ENCODE peak calls at places on chromosome 15, in seven cellular contexts. H, D, R, T, O, X and B are unnamed samples.

GRCh38 chr15:27046891-27047290 is 75.9 kb downstream of the GABRG3 start:
- DNase-seq in O (no peak), X (no peak), D (no peak), H (no peak), R (no peak), T (no peak), B (peak)

GRCh38 chr15:88744548-88745020 is 58.7 kb upstream of the ACAN start:
- DNase-seq in X (no peak), R (no peak), O (no peak), T (no peak), H (peak), D (no peak), B (peak)

GRCh38 chr15:60720493-60721231 is 241.7 kb upstream of the ICE2 start:
- DNase-seq in X (no peak), D (peak), T (no peak), H (no peak), R (no peak), O (no peak), B (no peak)

GRCh38 chr15:67117356-67117755 is 52.0 kb downstream of the SMAD3 start:
- DNase-seq in H (no peak), R (peak), X (no peak), O (no peak), T (no peak), D (no peak), B (peak)

GRCh38 chr15:66387176-66388056 is 704 bp downstream of the MAP2K1 start:
- DNase-seq in H (peak), R (peak), X (peak), O (peak), T (peak), D (peak), B (peak)

GRCh38 chr15:72992733-72993321 is 59.4 kb upstream of the NEO1 start:
- DNase-seq in O (no peak), H (no peak), R (no peak), X (no peak), T (no peak), D (no peak), B (peak)

GRCh38 chr15:89358755-89359439 is 24.3 kb upstream of the POLG start:
- DNase-seq in R (peak), H (peak), T (peak), O (peak), D (peak), X (peak), B (peak)

GRCh38 chr15:41817327-41817726 is 10.6 kb upstream of the JMJD7 start:
- DNase-seq in D (no peak), T (no peak), R (no peak), X (no peak), O (no peak), H (no peak), B (no peak)

GRCh38 chr15:48332642-48333034 is 1.4 kb downstream of the DUT start:
- DNase-seq in X (no peak), T (no peak), R (no peak), O (no peak), H (no peak), D (no peak), B (no peak)
- H3K4me3 ChIP-seq in X (peak), T (peak), R (peak), O (no peak), H (peak), D (peak), B (peak)

GRCh38 chr15:94351121-94351520 is 119.8 kb downstream of the MCTP2 start:
- DNase-seq in O (no peak), T (no peak), H (no peak), R (no peak), X (no peak), D (no peak), B (no peak)

GRCh38 chr15:94348084-94348483 is 116.7 kb downstream of the MCTP2 start:
- DNase-seq in O (no peak), X (no peak), T (no peak), D (no peak), R (no peak), H (no peak), B (no peak)

GRCh38 chr15:94346272-94346671 is 114.9 kb downstream of the MCTP2 start:
- DNase-seq in D (no peak), X (no peak), R (no peak), H (no peak), O (no peak), T (no peak), B (peak)
- TF ChIP-seq CTCF in D (no peak), X (no peak), R (peak), H (no peak), O (no peak), T (peak), B (no peak)

DNA sequence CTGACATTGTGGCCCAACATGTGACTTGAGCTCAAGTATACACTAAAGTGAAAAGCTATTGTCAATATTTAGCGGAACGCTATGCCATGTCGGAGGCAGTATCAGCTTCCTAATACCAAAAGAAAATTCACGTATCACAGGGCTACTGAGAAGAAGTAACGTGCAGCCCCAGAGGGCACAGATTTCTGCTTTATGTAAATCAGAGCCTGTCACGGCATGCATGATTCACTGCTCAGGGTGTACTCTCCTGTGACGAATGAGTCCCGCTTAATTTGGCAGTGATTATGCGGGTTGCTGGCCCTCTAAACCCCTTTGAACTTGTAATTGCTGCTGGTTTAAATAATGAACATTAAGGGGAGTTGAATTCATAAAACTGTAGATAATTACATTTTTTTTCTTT is 85.3 kb downstream of the MEIS2 start:
- DNase-seq in T (no peak), D (no peak), O (no peak), X (no peak), H (no peak), R (no peak), B (peak)
- H3K4me3 ChIP-seq in T (no peak), D (no peak), O (no peak), X (no peak), H (no peak), R (no peak), B (no peak)

DNA sequence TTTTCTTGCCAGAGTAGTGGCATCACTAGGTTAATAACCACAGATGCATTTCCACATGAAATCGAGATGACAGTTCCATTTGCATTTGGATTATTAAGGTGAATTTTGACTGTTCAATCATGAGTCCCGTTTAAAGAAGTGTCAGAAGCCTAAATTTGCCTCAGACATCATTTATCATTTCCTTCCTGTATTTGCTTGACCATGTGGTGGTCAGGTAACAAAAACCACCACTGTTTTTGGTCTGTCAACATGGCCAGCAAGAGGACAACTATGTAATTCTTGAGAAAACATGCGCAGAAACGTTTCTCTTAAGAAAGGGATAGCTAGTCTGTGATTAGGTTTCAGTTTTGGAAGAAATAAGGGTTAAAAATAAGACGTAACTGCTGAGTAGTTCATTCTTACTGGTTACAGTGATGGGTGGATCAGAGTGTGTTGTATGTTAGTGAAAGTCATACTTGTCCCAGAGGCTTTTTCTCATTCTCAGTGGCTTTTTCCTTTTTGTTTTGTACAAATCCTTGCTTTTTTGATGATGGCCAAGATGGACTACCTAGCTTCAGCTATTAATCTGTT is 204.5 kb downstream of the AKAP13 start:
- DNase-seq in T (no peak), H (no peak), O (no peak), R (no peak), X (no peak), D (no peak), B (no peak)
- TF ChIP-seq CTCF in T (no peak), H (no peak), O (no peak), R (no peak), X (no peak), D (no peak), B (no peak)

DNA sequence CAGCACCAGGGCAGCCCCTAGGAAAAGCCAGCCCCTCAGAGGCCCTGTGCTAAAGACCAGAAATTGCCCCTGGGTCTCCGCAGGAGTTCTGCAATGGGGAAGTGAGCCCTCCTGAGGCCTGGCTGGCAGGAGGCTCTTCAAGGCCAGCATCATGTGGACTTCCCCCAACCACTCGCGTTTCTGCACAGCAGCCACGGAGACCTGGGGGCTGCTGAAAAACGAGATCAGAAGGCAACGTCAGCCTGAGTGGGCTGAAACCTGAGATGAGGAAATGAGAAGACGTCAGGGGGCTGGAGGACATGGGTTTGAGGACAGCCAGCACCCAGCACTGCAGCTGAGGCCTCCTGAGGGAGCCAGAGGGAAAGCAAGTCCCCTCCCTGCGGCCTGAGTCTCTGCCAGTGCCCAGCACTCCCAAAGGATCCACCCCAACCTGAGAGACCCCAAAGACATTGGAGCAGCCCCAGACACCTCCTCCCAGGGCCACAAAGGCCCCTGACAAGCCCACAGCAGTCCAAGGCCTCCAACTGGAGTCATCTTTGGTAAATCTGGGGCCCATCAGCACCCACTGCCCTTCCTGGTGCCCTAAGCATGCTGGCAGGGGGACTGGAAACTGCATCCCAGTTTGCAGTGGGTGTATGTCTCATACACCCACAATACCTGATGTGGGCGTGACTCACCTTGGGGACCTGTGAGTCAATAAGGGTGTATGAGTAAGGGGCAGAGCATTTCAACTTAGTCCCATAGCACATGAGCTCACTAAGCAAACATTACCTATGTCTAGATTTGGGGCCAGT is 29.2 kb upstream of the CYP11A1 start:
- DNase-seq in H (no peak), R (no peak), T (peak), X (no peak), O (no peak), D (no peak), B (peak)
- H3K4me3 ChIP-seq in H (no peak), R (no peak), T (no peak), X (no peak), O (no peak), D (no peak), B (no peak)

DNA sequence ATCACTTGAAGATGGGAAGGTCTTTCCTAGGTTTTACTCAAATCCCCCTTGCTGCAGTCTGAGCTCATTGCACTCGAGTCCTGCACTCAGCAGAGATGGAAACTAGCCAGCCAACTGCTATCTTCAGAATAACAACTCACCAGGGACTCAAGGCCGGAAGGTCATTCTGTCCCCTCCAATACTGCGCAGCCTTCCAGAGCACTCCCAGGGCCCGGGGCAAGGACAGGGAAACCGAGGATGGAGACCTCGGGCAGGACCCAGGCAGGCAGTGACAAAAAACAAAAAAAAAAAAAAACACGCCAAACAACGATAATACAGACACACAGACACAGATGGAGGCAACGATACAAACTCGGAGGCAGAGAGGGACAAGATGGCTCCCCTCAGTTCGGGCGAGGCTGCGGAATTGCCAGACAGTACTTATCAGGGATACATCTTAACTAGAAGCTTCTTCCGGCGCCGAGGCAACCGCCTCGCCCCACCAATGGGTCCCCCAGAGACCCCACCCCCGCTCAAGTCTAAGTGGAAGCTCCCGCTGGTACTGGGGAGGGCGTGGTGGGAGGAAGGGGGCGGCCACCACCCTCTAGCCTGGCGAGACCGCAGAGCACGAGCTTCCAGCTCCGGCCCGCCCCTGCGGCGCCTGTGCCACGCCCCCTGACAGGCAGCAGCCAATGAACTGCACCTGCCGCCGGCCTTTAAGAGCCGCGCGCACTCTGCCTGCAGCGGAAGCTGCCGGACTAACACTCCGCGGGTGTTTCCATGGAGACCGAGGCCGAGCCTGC is 7.0 kb upstream of the MAP1A start:
- DNase-seq in D (peak), O (peak), X (peak), R (peak), T (peak), H (peak), B (peak)
- TF ChIP-seq CTCF in D (peak), O (no peak), X (peak), R (peak), T (peak), H (peak), B (peak)

DNA sequence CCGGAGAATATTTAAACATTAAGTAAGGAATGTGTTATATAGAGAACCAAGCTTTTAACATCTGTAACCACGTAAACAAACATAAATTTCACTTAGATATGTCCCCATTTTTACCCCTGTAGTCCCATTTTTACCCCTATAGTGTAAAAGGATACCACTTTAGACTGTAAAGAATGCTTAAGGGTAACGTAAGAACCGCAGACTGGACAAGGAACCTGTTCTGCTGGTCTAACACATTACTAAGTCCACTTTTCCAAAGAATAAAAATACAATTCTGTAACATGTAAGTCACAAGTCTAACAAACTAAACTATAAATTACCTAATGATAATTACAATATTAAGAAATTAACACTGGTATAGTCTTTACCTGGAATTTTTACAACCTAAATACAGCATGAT is 2.9 kb downstream of the SLC12A6 start:
- DNase-seq in X (no peak), T (no peak), H (no peak), O (no peak), R (no peak), D (no peak), B (no peak)
- H3K4me3 ChIP-seq in X (peak), T (no peak), H (no peak), O (no peak), R (peak), D (peak), B (no peak)